ENCODE peak calls at places on chromosomes 16 and 17, in nine cellular contexts. P, X, K, Q, D, U, M, Y and F are unnamed samples.

GRCh38 chr16:87582221-87582965 is 19.9 kb upstream of the JPH3 start:
- DNase-seq in Q (no peak), Y (peak; percentile 45), X (peak; percentile 21), P (no peak), M (peak; percentile 78), K (no peak), U (no peak), D (no peak), F (no peak)

GRCh38 chr16:72705806-72706205 is 342.1 kb downstream of the ZFHX3 start:
- DNase-seq in Y (no peak), M (no peak), X (no peak), D (no peak), P (no peak), U (no peak), K (no peak), Q (no peak), F (no peak)

GRCh38 chr16:10950393-10950792 is 6.0 kb downstream of the CLEC16A start:
- DNase-seq in M (peak; percentile 47), U (no peak), Y (no peak), D (no peak), Q (no peak), K (no peak), X (no peak), P (no peak), F (no peak)

GRCh38 chr17:80872011-80872929 is 119.4 kb upstream of the CHMP6 start:
- DNase-seq in X (no peak), K (no peak), D (no peak), Y (no peak), P (no peak), Q (no peak), U (no peak), M (no peak), F (no peak)

GRCh38 chr17:1800240-1800639 is 29.5 kb downstream of the SMYD4 start:
- DNase-seq in D (no peak), Y (no peak), Q (no peak), M (no peak), K (no peak), U (no peak), X (no peak), P (no peak), F (no peak)

GRCh38 chr17:18041776-18042175 is 2.6 kb downstream of the GID4 start:
- DNase-seq in P (no peak), Q (no peak), X (no peak), M (peak; percentile 63), D (no peak), U (no peak), K (no peak), Y (no peak), F (no peak)

GRCh38 chr16:1791943-1792812 is 1.3 kb downstream of the IGFALS start:
- DNase-seq in K (no peak), M (no peak), X (no peak), P (no peak), Q (no peak), U (no peak), Y (no peak), D (no peak), F (no peak)

GRCh38 chr17:2853722-2854580 is 57.7 kb downstream of the RAP1GAP2 start:
- DNase-seq in P (no peak), K (no peak), X (peak; percentile 65), M (peak; percentile 13), Y (no peak), D (no peak), Q (peak; percentile 51), U (no peak), F (peak; percentile 7)

GRCh38 chr17:75048396-75048933 is 1.4 kb downstream of the KCTD2 start:
- DNase-seq in Q (no peak), M (peak; percentile 20), U (no peak), Y (no peak), K (no peak), D (no peak), X (no peak), P (no peak), F (no peak)

GRCh38 chr16:69613283-69614154 is 47.8 kb downstream of the NFAT5 start:
- DNase-seq in U (no peak), M (peak; percentile 15), K (peak; percentile 21), P (no peak), X (peak; percentile 19), Y (no peak), Q (no peak), D (no peak), F (no peak)

GRCh38 chr17:48023408-48024148 is 14.0 kb downstream of the COPZ2 start:
- DNase-seq in Y (peak; percentile 88), P (peak; percentile 24), U (peak; percentile 20), D (peak; percentile 83), X (peak; percentile 84), M (peak; percentile 85), K (peak; percentile 38), Q (peak; percentile 66), F (peak; percentile 36)

GRCh38 chr16:14187517-14188338 is 116.6 kb downstream of the MRTFB start:
- DNase-seq in U (no peak), P (no peak), K (no peak), Q (no peak), Y (no peak), M (no peak), X (no peak), D (no peak), F (no peak)

GRCh38 chr17:73262676-73263642 is 1.3 kb upstream of the CPSF4L start:
- DNase-seq in M (no peak), D (no peak), X (no peak), Q (no peak), Y (no peak), K (no peak), U (no peak), P (no peak), F (no peak)

GRCh38 chr17:76384987-76385891 is 830 bp downstream of the SPHK1 start:
- DNase-seq in U (peak; percentile 50), Q (no peak), D (no peak), Y (no peak), X (peak; percentile 49), M (peak; percentile 98), K (peak; percentile 15), P (no peak), F (peak; percentile 36)

GRCh38 chr17:35350493-35350892 is 22.9 kb downstream of the SLFN11 start:
- DNase-seq in K (no peak), Y (no peak), X (no peak), P (no peak), M (no peak), U (no peak), D (no peak), Q (no peak), F (no peak)

GRCh38 chr17:47989700-47990099 is 18.8 kb downstream of the CDK5RAP3 start:
- DNase-seq in M (no peak), D (no peak), U (no peak), X (no peak), Y (no peak), P (no peak), K (no peak), Q (no peak), F (no peak)

GRCh38 chr17:43698678-43699437 is 37.1 kb upstream of the MEOX1 start:
- DNase-seq in U (no peak), K (no peak), P (no peak), Q (no peak), D (no peak), X (no peak), Y (no peak), M (peak; percentile 34), F (no peak)

GRCh38 chr16:70159355-70160348 is 13.9 kb upstream of the CLEC18C start:
- DNase-seq in U (no peak), D (no peak), Q (peak; percentile 48), Y (no peak), K (no peak), X (no peak), P (no peak), M (no peak), F (no peak)

GRCh38 chr17:70820276-70820675 is 650.9 kb downstream of the KCNJ2 start:
- DNase-seq in X (no peak), P (no peak), K (no peak), Q (no peak), D (no peak), Y (no peak), U (no peak), M (peak; percentile 80), F (no peak)

GRCh38 chr16:58107228-58107627 is 22.0 kb downstream of the CFAP20 start:
- DNase-seq in D (no peak), M (no peak), X (no peak), K (no peak), Q (no peak), U (no peak), Y (no peak), P (no peak), F (no peak)

GRCh38 chr16:2792945-2793344 is 5.3 kb upstream of the PRSS41 start:
- DNase-seq in D (no peak), K (no peak), P (no peak), X (no peak), Y (no peak), U (no peak), Q (no peak), M (no peak), F (no peak)

GRCh38 chr17:44266402-44267164 is 1.4 kb downstream of the SLC4A1 start:
- DNase-seq in D (no peak), Q (no peak), U (no peak), X (no peak), K (no peak), P (no peak), M (peak; percentile 17), Y (no peak), F (no peak)

GRCh38 chr17:31144427-31144826 is 49.6 kb downstream of the NF1 start:
- DNase-seq in U (no peak), D (no peak), M (no peak), Q (no peak), Y (no peak), P (no peak), X (no peak), K (no peak), F (no peak)

GRCh38 chr17:28446716-28447395 is 26.6 kb upstream of the SLC13A2 start:
- DNase-seq in P (no peak), K (no peak), Y (no peak), X (no peak), M (no peak), Q (no peak), D (no peak), U (no peak), F (no peak)

GRCh38 chr17:958712-959451 is 20.7 kb downstream of the NXN start:
- DNase-seq in D (no peak), U (no peak), Y (no peak), P (no peak), K (no peak), M (no peak), Q (no peak), X (no peak), F (no peak)

GRCh38 chr17:5788266-5788900 is 204.1 kb upstream of the NLRP1 start:
- DNase-seq in X (no peak), U (no peak), Q (no peak), D (no peak), P (no peak), M (peak; percentile 87), Y (no peak), K (no peak), F (no peak)

GRCh38 chr17:7855643-7856080 is 796 bp downstream of the TMEM88 start:
- DNase-seq in Y (no peak), U (no peak), K (no peak), P (no peak), M (no peak), Q (no peak), D (no peak), X (no peak), F (no peak)

GRCh38 chr16:54197758-54198157 is 88.8 kb downstream of the IRX3 start:
- DNase-seq in U (no peak), K (no peak), X (no peak), M (no peak), P (no peak), Q (no peak), D (no peak), Y (no peak), F (no peak)

GRCh38 chr17:56690441-56691291 is 97.2 kb downstream of the NOG start:
- DNase-seq in P (no peak), Y (no peak), Q (no peak), M (no peak), D (peak; percentile 13), X (no peak), K (no peak), U (no peak), F (no peak)

GRCh38 chr16:89700649-89701424 is 668 bp downstream of the SPATA2L start:
- DNase-seq in Y (peak; percentile 47), K (peak; percentile 80), M (peak; percentile 68), P (peak; percentile 61), D (peak; percentile 32), U (peak; percentile 29), Q (peak; percentile 67), X (peak; percentile 77), F (peak; percentile 36)

GRCh38 chr17:17669081-17669850 is 12.0 kb upstream of the RAI1 start:
- DNase-seq in Y (peak; percentile 93), K (no peak), Q (no peak), X (no peak), D (peak; percentile 24), P (no peak), M (peak; percentile 51), U (no peak), F (no peak)